ENCODE peak calls at places on chromosomes 12 and 14, in ten cellular contexts. X, O, Z, G, J, S, B, R, E and H are unnamed samples.
A peak's percentile ranks its signal among the peaks of the same experiment; 100 is the strongest.

GRCh38 chr14:92959189-92959531 is 36.2 kb downstream of the CHGA start:
- DNase-seq in B (no peak), G (no peak), J (no peak), Z (no peak), S (no peak), R (no peak), X (no peak), O (no peak), E (no peak), H (no peak)

GRCh38 chr14:92122761-92123160 is 992 bp downstream of the CPSF2 start:
- DNase-seq in B (peak; percentile 12), G (no peak), R (no peak), S (no peak), J (no peak), Z (no peak), X (no peak), O (no peak), E (no peak), H (no peak)

GRCh38 chr12:18849761-18850160 is 111.8 kb downstream of the CAPZA3 start:
- DNase-seq in O (no peak), B (no peak), G (no peak), Z (no peak), J (no peak), E (no peak), R (no peak), X (no peak), S (no peak), H (no peak)

GRCh38 chr12:39813776-39814175 is 194.2 kb upstream of the ABCD2 start:
- DNase-seq in S (no peak), O (no peak), E (no peak), X (no peak), G (no peak), R (no peak), B (peak; percentile 18), Z (no peak), J (no peak), H (no peak)

GRCh38 chr12:65122661-65123060 is 1.6 kb upstream of the WIF1 start:
- DNase-seq in O (no peak), J (no peak), Z (no peak), S (no peak), X (no peak), B (no peak), R (peak; percentile 6), E (no peak), G (no peak), H (no peak)

GRCh38 chr12:989751-990278 is 1.2 kb upstream of the ERC1 start:
- DNase-seq in X (peak; percentile 60), S (no peak), Z (no peak), E (no peak), G (no peak), B (peak; percentile 85), J (peak; percentile 19), O (peak; percentile 67), R (peak; percentile 12), H (no peak)

GRCh38 chr12:68162374-68162773 is 2.8 kb upstream of the IFNG start:
- DNase-seq in R (no peak), J (no peak), E (no peak), X (no peak), G (no peak), S (no peak), O (no peak), B (no peak), Z (no peak), H (no peak)

GRCh38 chr14:104795781-104796681 is 483 bp upstream of the AKT1 start:
- DNase-seq in G (peak; percentile 72), Z (no peak), J (peak; percentile 56), B (peak; percentile 39), O (peak; percentile 80), X (no peak), R (peak; percentile 74), S (peak; percentile 92), E (peak; percentile 67), H (no peak)

GRCh38 chr14:32277998-32278397 is 51.1 kb upstream of the AKAP6 start:
- DNase-seq in X (no peak), R (no peak), G (no peak), E (no peak), B (no peak), Z (no peak), S (no peak), O (no peak), J (no peak), H (no peak)

GRCh38 chr12:71431991-71432390 is 7.6 kb upstream of the LGR5 start:
- DNase-seq in O (no peak), X (no peak), S (no peak), J (no peak), R (no peak), E (no peak), Z (no peak), B (no peak), G (no peak), H (no peak)

GRCh38 chr12:27289414-27289813 is 43.2 kb upstream of the BMAL2 start:
- DNase-seq in E (no peak), R (no peak), B (peak; percentile 51), Z (no peak), G (no peak), O (no peak), X (no peak), S (no peak), J (no peak), H (no peak)

GRCh38 chr12:7729683-7730195 is 17.4 kb downstream of the CLEC4C start:
- DNase-seq in X (no peak), B (no peak), S (no peak), E (no peak), J (no peak), R (no peak), G (no peak), O (no peak), Z (no peak), H (no peak)

GRCh38 chr12:92062539-92063493 is 82.8 kb downstream of the BTG1 start:
- DNase-seq in R (no peak), G (no peak), Z (no peak), O (no peak), X (no peak), E (no peak), J (no peak), B (no peak), S (no peak), H (no peak)

GRCh38 chr12:92654929-92655328 is 47.9 kb upstream of the PLEKHG7 start:
- DNase-seq in E (no peak), Z (no peak), X (no peak), S (no peak), G (no peak), R (no peak), J (peak; percentile 2), O (no peak), B (no peak), H (no peak)

GRCh38 chr12:119446459-119446858 is 111.9 kb downstream of the CCDC60 start:
- DNase-seq in Z (no peak), G (no peak), O (no peak), X (no peak), E (no peak), B (no peak), S (no peak), R (no peak), J (no peak), H (no peak)

GRCh38 chr12:119448737-119449136 is 114.2 kb downstream of the CCDC60 start:
- DNase-seq in J (no peak), E (no peak), S (no peak), X (no peak), Z (no peak), O (no peak), G (no peak), R (no peak), B (no peak), H (no peak)

GRCh38 chr12:119440961-119441360 is 106.4 kb downstream of the CCDC60 start:
- DNase-seq in B (no peak), E (no peak), J (no peak), X (no peak), S (no peak), G (no peak), Z (no peak), O (no peak), R (no peak), H (no peak)

GRCh38 chr12:119447618-119448017 is 113.1 kb downstream of the CCDC60 start:
- DNase-seq in J (no peak), X (no peak), O (no peak), Z (peak; percentile 32), G (no peak), B (no peak), S (no peak), R (no peak), E (peak; percentile 5), H (no peak)

GRCh38 chr12:119444462-119445044 is 110.0 kb downstream of the CCDC60 start:
- DNase-seq in B (peak; percentile 16), J (peak; percentile 23), E (peak; percentile 5), G (peak; percentile 34), O (peak; percentile 95), Z (peak; percentile 28), X (peak; percentile 5), S (peak; percentile 70), R (peak; percentile 57), H (peak; percentile 54)
- TF ChIP-seq CTCF in B (peak; percentile 50), J (peak; percentile 42), E (peak; percentile 98), G (peak; percentile 88), O (peak; percentile 99), Z (peak; percentile 95), X (peak; percentile 61), S (peak; percentile 94), R (peak; percentile 95), H (peak; percentile 85)

GRCh38 chr12:2797721-2798418 is 3.1 kb downstream of the FKBP4 start:
- DNase-seq in G (peak; percentile 58), E (no peak), Z (no peak), X (no peak), O (no peak), R (no peak), B (peak; percentile 61), S (no peak), J (peak; percentile 68), H (no peak)
- TF ChIP-seq CTCF in G (no peak), E (peak; percentile 39), Z (peak; percentile 17), X (peak; percentile 48), O (peak; percentile 69), R (peak; percentile 13), B (peak; percentile 69), S (no peak), J (no peak), H (peak; percentile 25)

GRCh38 chr14:94321421-94322271 is 1.5 kb downstream of the SERPINA6 start:
- DNase-seq in R (no peak), G (no peak), S (no peak), E (no peak), O (no peak), J (no peak), B (no peak), X (no peak), Z (no peak), H (no peak)
- TF ChIP-seq CTCF in R (no peak), G (no peak), S (no peak), E (no peak), O (no peak), J (no peak), B (no peak), X (no peak), Z (no peak), H (no peak)

DNA sequence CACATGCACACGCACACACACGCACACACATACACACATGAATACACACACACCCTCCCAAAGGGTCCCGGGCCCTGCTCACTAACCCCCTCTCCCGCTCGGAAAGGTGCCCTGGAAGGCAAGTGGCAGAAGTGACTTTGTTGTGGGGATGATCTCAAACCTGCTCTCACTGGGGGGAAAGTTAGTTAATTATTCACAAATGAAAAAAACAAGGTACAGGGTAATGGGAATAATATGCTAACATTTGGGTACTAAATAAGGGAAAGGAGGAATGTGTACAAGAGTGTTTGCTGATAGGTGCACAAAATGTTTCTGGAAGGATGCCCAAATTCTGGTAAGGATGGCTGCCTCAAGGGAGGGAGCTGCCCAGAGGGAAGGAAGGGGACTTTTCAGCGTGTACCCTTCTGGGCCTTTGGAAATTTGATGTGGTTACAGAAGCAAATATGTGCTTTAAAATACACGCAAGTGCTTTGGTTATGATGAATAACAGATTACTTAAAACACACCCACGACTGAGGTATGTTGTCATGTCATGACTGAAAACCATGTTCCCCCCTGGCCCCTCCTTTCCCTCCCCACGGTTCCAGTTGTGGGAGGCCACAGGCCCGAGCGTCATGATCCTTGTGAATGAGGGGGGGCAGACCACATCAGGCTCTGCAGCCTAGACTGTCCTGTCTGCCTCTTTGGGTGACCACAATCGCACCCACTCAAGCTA is 43.3 kb upstream of the PLEKHG6 start:
- DNase-seq in J (peak; percentile 28), X (peak; percentile 10), E (no peak), Z (no peak), R (no peak), O (no peak), S (peak; percentile 65), G (no peak), B (no peak), H (no peak)
- TF ChIP-seq CTCF in J (no peak), X (no peak), E (peak; percentile 46), Z (peak; percentile 5), R (no peak), O (peak; percentile 43), S (no peak), G (no peak), B (no peak), H (no peak)